ENCODE peak calls at places on chromosome 11, in four cellular contexts. O, Y, W and H are unnamed samples.
A peak's percentile ranks its signal among the peaks of the same experiment; 100 is the strongest.

GRCh38 chr11:79076526-79077115 is 364.2 kb downstream of the TENM4 start:
- DNase-seq in W (peak; percentile 53), Y (peak; percentile 55), O (no peak), H (no peak)

GRCh38 chr11:864928-865327 is 22.3 kb downstream of the TSPAN4 start:
- DNase-seq in Y (no peak), W (no peak), O (no peak), H (no peak)

GRCh38 chr11:84722583-84723108 is 904.5 kb downstream of the DLG2 start:
- DNase-seq in O (no peak), W (no peak), Y (no peak), H (no peak)

GRCh38 chr11:63745304-63746170 is 23.0 kb downstream of the ZFTA start:
- DNase-seq in Y (no peak), W (no peak), O (no peak), H (no peak)

GRCh38 chr11:26827567-26828037 is 105.7 kb upstream of the SLC5A12 start:
- DNase-seq in W (no peak), Y (peak; percentile 6), O (no peak), H (no peak)

GRCh38 chr11:115425816-115426215 is 78.4 kb downstream of the CADM1 start:
- DNase-seq in O (no peak), Y (no peak), W (no peak), H (no peak)

GRCh38 chr11:34165786-34166557 is 60.5 kb downstream of the NAT10 start:
- DNase-seq in Y (peak; percentile 41), W (no peak), O (peak; percentile 39), H (no peak)

GRCh38 chr11:123681007-123681406 is 26.6 kb upstream of the SCN3B start:
- DNase-seq in O (no peak), W (no peak), Y (no peak), H (no peak)

GRCh38 chr11:7673724-7674434 is 579 bp upstream of the CYB5R2 start:
- DNase-seq in W (no peak), O (no peak), Y (peak; percentile 66), H (no peak)

GRCh38 chr11:46072172-46072964 is 48.9 kb downstream of the PHF21A start:
- DNase-seq in W (no peak), O (no peak), Y (no peak), H (no peak)

GRCh38 chr11:67270256-67271211 is 4.3 kb downstream of the GRK2 start:
- DNase-seq in W (no peak), Y (no peak), O (peak; percentile 73), H (no peak)

GRCh38 chr11:45180158-45180887 is 33.9 kb downstream of the PRDM11 start:
- DNase-seq in W (peak; percentile 53), O (peak; percentile 86), Y (peak; percentile 79), H (no peak)

GRCh38 chr11:44538375-44539054 is 26.9 kb upstream of the CD82 start:
- DNase-seq in W (peak; percentile 88), O (peak; percentile 87), Y (peak; percentile 91), H (peak; percentile 91)

GRCh38 chr11:13102865-13103539 is 93.9 kb downstream of the RASSF10 start:
- DNase-seq in W (no peak), O (no peak), Y (no peak), H (no peak)

GRCh38 chr11:4699697-4700435 is 2.2 kb upstream of the OR51E2 start:
- DNase-seq in W (no peak), O (no peak), Y (no peak), H (no peak)

GRCh38 chr11:46378811-46379482 is 2.5 kb upstream of the MDK start:
- DNase-seq in W (no peak), O (peak; percentile 60), Y (no peak), H (no peak)

GRCh38 chr11:96205460-96205809 is 137.6 kb downstream of the MAML2 start:
- DNase-seq in W (no peak), O (no peak), Y (no peak), H (no peak)

GRCh38 chr11:1839924-1840779 is 1.4 kb downstream of the TNNI2 start:
- DNase-seq in Y (no peak), W (no peak), O (peak; percentile 75), H (peak; percentile 91)

GRCh38 chr11:1425439-1425838 is 35.7 kb downstream of the BRSK2 start:
- DNase-seq in W (no peak), O (no peak), Y (no peak), H (no peak)

GRCh38 chr11:130650456-130651068 is 202.1 kb downstream of the ADAMTS15 start:
- DNase-seq in Y (no peak), O (no peak), W (no peak), H (no peak)

GRCh38 chr11:127000291-127000968 is at the start of gene KIRREL3:
- DNase-seq in Y (peak; percentile 66), W (peak; percentile 75), O (no peak), H (no peak)

GRCh38 chr11:118535261-118535660 is 4.3 kb downstream of the TMEM25 start:
- DNase-seq in W (no peak), Y (no peak), O (no peak), H (no peak)

GRCh38 chr11:121563900-121564822 is 111.4 kb upstream of the SORL1-AS1 start:
- DNase-seq in W (no peak), Y (no peak), O (no peak), H (no peak)

GRCh38 chr11:47591764-47592163 is 2.4 kb downstream of the C1QTNF4 start:
- DNase-seq in Y (no peak), O (no peak), W (no peak), H (no peak)

GRCh38 chr11:44003736-44004451 is 43.9 kb upstream of the ACCSL start:
- DNase-seq in Y (no peak), O (no peak), W (no peak), H (no peak)

GRCh38 chr11:37072538-37072937 is 474.5 kb upstream of the RAG2 start:
- DNase-seq in O (no peak), W (no peak), Y (no peak), H (no peak)

GRCh38 chr11:77054018-77054417 is 12.8 kb upstream of the CAPN5 start:
- DNase-seq in O (no peak), Y (no peak), W (no peak), H (no peak)

GRCh38 chr11:86606849-86607481 is 65.5 kb downstream of the ME3 start:
- DNase-seq in W (no peak), Y (no peak), O (no peak), H (no peak)

GRCh38 chr11:68127791-68128681 is 6.8 kb upstream of the CHKA start:
- DNase-seq in Y (peak; percentile 64), O (peak; percentile 67), W (peak; percentile 56), H (peak; percentile 75)

GRCh38 chr11:21582791-21583190 is 610.1 kb upstream of the ANO5 start:
- DNase-seq in W (peak; percentile 12), O (no peak), Y (no peak), H (no peak)

GRCh38 chr11:57514538-57515331 is 767 bp downstream of the SLC43A1 start:
- DNase-seq in Y (peak; percentile 78), O (peak; percentile 83), W (peak; percentile 45), H (peak; percentile 87)

GRCh38 chr11:76800466-76801200 is 17.5 kb downstream of the TSKU start:
- DNase-seq in O (no peak), Y (no peak), W (no peak), H (no peak)

GRCh38 chr11:37313266-37313665 is 715.2 kb upstream of the RAG2 start:
- DNase-seq in W (no peak), O (no peak), Y (no peak), H (no peak)

GRCh38 chr11:128828350-128828749 is 38.7 kb downstream of the KCNJ1 start:
- DNase-seq in Y (no peak), W (no peak), O (no peak), H (no peak)

GRCh38 chr11:121249039-121249663 is 43.4 kb upstream of the SC5D start:
- DNase-seq in W (no peak), Y (peak; percentile 58), O (no peak), H (no peak)

GRCh38 chr11:94815705-94816344 is 47.7 kb downstream of the AMOTL1 start:
- DNase-seq in W (no peak), Y (no peak), O (no peak), H (no peak)